ENCODE peak calls at places on chromosomes 2 and 18, in six cellular contexts. One of them, this sample, is unnamed.

GRCh38 chr2:12796617-12797016 is 79.9 kb downstream of the TRIB2 start:
- DNase-seq in endothelial cell of umbilical vein: no peak
- DNase-seq in Peyer's patch: no peak
- DNase-seq in esophagus squamous epithelium: no peak
- DNase-seq in body of pancreas: peak; percentile 25
- DNase-seq in Karpas-422: no peak
- DNase-seq in this sample: no peak

GRCh38 chr18:48914581-48915251 is 36.0 kb downstream of the SMAD7 start:
- DNase-seq in endothelial cell of umbilical vein: no peak
- DNase-seq in Peyer's patch: peak; percentile 44
- DNase-seq in esophagus squamous epithelium: no peak
- DNase-seq in body of pancreas: peak; percentile 43
- DNase-seq in Karpas-422: no peak
- DNase-seq in this sample: no peak

GRCh38 chr18:26104037-26104436 is 13.6 kb upstream of the SS18 start:
- DNase-seq in endothelial cell of umbilical vein: no peak
- DNase-seq in Peyer's patch: no peak
- DNase-seq in esophagus squamous epithelium: no peak
- DNase-seq in body of pancreas: no peak
- DNase-seq in Karpas-422: no peak
- DNase-seq in this sample: no peak

GRCh38 chr2:7014201-7014640 is 97.0 kb downstream of the RNF144A start:
- DNase-seq in endothelial cell of umbilical vein: no peak
- DNase-seq in Peyer's patch: peak; percentile 61
- DNase-seq in esophagus squamous epithelium: no peak
- DNase-seq in body of pancreas: no peak
- DNase-seq in Karpas-422: peak; percentile 67
- DNase-seq in this sample: no peak

GRCh38 chr18:24398515-24398914 is 891 bp upstream of the OSBPL1A start:
- DNase-seq in endothelial cell of umbilical vein: no peak
- DNase-seq in Peyer's patch: no peak
- DNase-seq in esophagus squamous epithelium: no peak
- DNase-seq in body of pancreas: peak; percentile 5
- DNase-seq in Karpas-422: no peak
- DNase-seq in this sample: no peak

GRCh38 chr2:67389286-67389685 is 7.8 kb upstream of the ETAA1 start:
- DNase-seq in endothelial cell of umbilical vein: peak; percentile 69
- DNase-seq in Peyer's patch: no peak
- DNase-seq in esophagus squamous epithelium: no peak
- DNase-seq in body of pancreas: no peak
- DNase-seq in Karpas-422: no peak
- DNase-seq in this sample: no peak

GRCh38 chr2:240250150-240250984 is 109.9 kb upstream of the OTOS start:
- DNase-seq in endothelial cell of umbilical vein: no peak
- DNase-seq in Peyer's patch: no peak
- DNase-seq in esophagus squamous epithelium: no peak
- DNase-seq in body of pancreas: no peak
- DNase-seq in Karpas-422: no peak
- DNase-seq in this sample: no peak

GRCh38 chr2:180122874-180123273 is 115.8 kb upstream of the CWC22 start:
- DNase-seq in endothelial cell of umbilical vein: no peak
- DNase-seq in Peyer's patch: no peak
- DNase-seq in esophagus squamous epithelium: no peak
- DNase-seq in body of pancreas: no peak
- DNase-seq in Karpas-422: no peak
- DNase-seq in this sample: no peak

GRCh38 chr2:174771631-174772491 is 7.6 kb upstream of the CHRNA1 start:
- DNase-seq in endothelial cell of umbilical vein: peak; percentile 71
- DNase-seq in Peyer's patch: peak; percentile 85
- DNase-seq in esophagus squamous epithelium: no peak
- DNase-seq in body of pancreas: peak; percentile 73
- DNase-seq in Karpas-422: peak; percentile 63
- DNase-seq in this sample: no peak

GRCh38 chr2:9297156-9297555 is 90.5 kb downstream of the ASAP2 start:
- DNase-seq in endothelial cell of umbilical vein: no peak
- DNase-seq in Peyer's patch: no peak
- DNase-seq in esophagus squamous epithelium: no peak
- DNase-seq in body of pancreas: no peak
- DNase-seq in Karpas-422: no peak
- DNase-seq in this sample: no peak

GRCh38 chr2:42929985-42930581 is 137.7 kb upstream of the HAAO start:
- DNase-seq in endothelial cell of umbilical vein: no peak
- DNase-seq in Peyer's patch: no peak
- DNase-seq in esophagus squamous epithelium: no peak
- DNase-seq in body of pancreas: peak; percentile 55
- DNase-seq in Karpas-422: no peak
- DNase-seq in this sample: no peak
- H3K4me1 ChIP-seq in endothelial cell of umbilical vein: peaks cover 41% of the 10 kb centered on the region
- H3K4me1 ChIP-seq in Peyer's patch: peaks cover 41% of the 10 kb centered on the region
- H3K4me1 ChIP-seq in esophagus squamous epithelium: peaks cover 73% of the 10 kb centered on the region
- H3K4me1 ChIP-seq in body of pancreas: peaks cover 54% of the 10 kb centered on the region
- H3K4me1 ChIP-seq in Karpas-422: no peaks in the 10 kb centered on the region
- H3K4me1 ChIP-seq in this sample: no peaks in the 10 kb centered on the region

GRCh38 chr2:20141056-20141762 is 83.7 kb downstream of the SDC1 start:
- DNase-seq in endothelial cell of umbilical vein: peak; percentile 94
- DNase-seq in Peyer's patch: peak; percentile 79
- DNase-seq in esophagus squamous epithelium: no peak
- DNase-seq in body of pancreas: peak; percentile 30
- DNase-seq in Karpas-422: no peak
- DNase-seq in this sample: no peak
- H3K27ac ChIP-seq in endothelial cell of umbilical vein: peak overlapping the region; percentile 38
- H3K27ac ChIP-seq in Peyer's patch: no peak overlapping the region
- H3K27ac ChIP-seq in esophagus squamous epithelium: peak overlapping the region; percentile 87
- H3K27ac ChIP-seq in body of pancreas: no peak overlapping the region
- H3K27ac ChIP-seq in Karpas-422: no peak overlapping the region
- H3K27ac ChIP-seq in this sample: no peak overlapping the region

GRCh38 chr2:85756822-85757435 is 3.1 kb downstream of the ATOH8 start:
- DNase-seq in endothelial cell of umbilical vein: no peak
- DNase-seq in Peyer's patch: peak; percentile 44
- DNase-seq in esophagus squamous epithelium: no peak
- DNase-seq in body of pancreas: peak; percentile 49
- DNase-seq in Karpas-422: no peak
- DNase-seq in this sample: no peak
- H3K4me3 ChIP-seq in endothelial cell of umbilical vein: no peak overlapping the region
- H3K4me3 ChIP-seq in Peyer's patch: peak overlapping the region; percentile 70
- H3K4me3 ChIP-seq in esophagus squamous epithelium: peak overlapping the region; percentile 80
- H3K4me3 ChIP-seq in body of pancreas: no peak overlapping the region
- H3K4me3 ChIP-seq in Karpas-422: no peak overlapping the region
- H3K4me3 ChIP-seq in this sample: no peak overlapping the region

GRCh38 chr18:78975282-78975681 is 4.3 kb upstream of the SALL3 start:
- DNase-seq in endothelial cell of umbilical vein: no peak
- DNase-seq in Peyer's patch: no peak
- DNase-seq in esophagus squamous epithelium: no peak
- DNase-seq in body of pancreas: no peak
- DNase-seq in Karpas-422: no peak
- DNase-seq in this sample: no peak
- H3K4me1 ChIP-seq in endothelial cell of umbilical vein: no peaks in the 10 kb centered on the region
- H3K4me1 ChIP-seq in Peyer's patch: no peaks in the 10 kb centered on the region
- H3K4me1 ChIP-seq in esophagus squamous epithelium: peaks cover 25% of the 10 kb centered on the region
- H3K4me1 ChIP-seq in body of pancreas: peaks cover 29% of the 10 kb centered on the region
- H3K4me1 ChIP-seq in Karpas-422: no peaks in the 10 kb centered on the region
- H3K4me1 ChIP-seq in this sample: peaks cover 8% of the 10 kb centered on the region

DNA sequence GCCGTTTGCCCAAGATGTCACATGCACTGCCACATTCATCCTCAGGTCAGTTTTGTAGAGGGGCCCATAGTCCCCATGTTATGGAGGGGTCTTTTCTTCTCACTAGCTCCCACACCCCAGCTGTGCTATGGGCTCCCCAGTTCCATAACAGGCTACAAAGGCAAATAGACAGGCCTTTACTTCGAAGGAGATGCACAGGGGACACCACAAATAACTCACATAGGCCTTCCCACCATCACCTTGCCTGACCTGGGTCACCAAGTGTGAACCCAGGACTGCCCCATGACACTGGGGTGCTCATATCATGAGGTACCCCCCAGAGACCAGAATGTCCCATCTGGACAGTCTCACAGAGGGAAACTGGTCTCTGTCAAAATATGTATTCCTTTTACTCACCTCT is 15.0 kb upstream of the INO80C start:
- DNase-seq in endothelial cell of umbilical vein: no peak
- DNase-seq in Peyer's patch: no peak
- DNase-seq in esophagus squamous epithelium: no peak
- DNase-seq in body of pancreas: no peak
- DNase-seq in Karpas-422: no peak
- DNase-seq in this sample: no peak
- H3K27ac ChIP-seq in endothelial cell of umbilical vein: no peak overlapping the region
- H3K27ac ChIP-seq in Peyer's patch: no peak overlapping the region
- H3K27ac ChIP-seq in esophagus squamous epithelium: peak overlapping the region; percentile 73
- H3K27ac ChIP-seq in body of pancreas: peak overlapping the region; percentile 23
- H3K27ac ChIP-seq in Karpas-422: no peak overlapping the region
- H3K27ac ChIP-seq in this sample: no peak overlapping the region